ENCODE peak calls at places on chromosome 20, in seven cellular contexts. O is stimulated activated CD8-positive, alpha-beta memory T cell treated with anti-CD3 and anti-CD28 coated beads, Interleukin-2, amount 100 ng/mL, for 48 hours; R is smooth muscle cell of the brain vasculature; M is NCI-H460; N is CD8-positive, alpha-beta memory T cell; C is activated naive CD4-positive, alpha-beta T cell treated with anti-CD3 and anti-CD28 coated beads for 36 hours; U is stimulated activated naive CD8-positive, alpha-beta T cell treated with anti-CD3 and anti-CD28 coated beads, Interleukin-15, Interleukin-2, amounts not matched to agents 100 U/mL and 50 U/mL, for 24 hours. F is an unnamed sample.

GRCh38 chr20:58890454-58891075 is 38.0 kb downstream of the GNAS start:
- DNase-seq in O (peak), R (peak), M (no peak), N (peak), C (peak), U (peak), F (peak)

GRCh38 chr20:38599410-38599882 is 2.2 kb upstream of the ARHGAP40 start:
- DNase-seq in O (no peak), R (no peak), M (no peak), N (no peak), C (no peak), U (no peak), F (no peak)

GRCh38 chr20:33433465-33433864 is 10.1 kb downstream of the SNTA1 start:
- DNase-seq in O (no peak), R (no peak), M (no peak), N (no peak), C (no peak), U (no peak), F (no peak)

GRCh38 chr20:39670987-39671386 is 708.8 kb downstream of the DHX35 start:
- DNase-seq in O (no peak), R (no peak), M (no peak), N (no peak), C (no peak), U (no peak), F (no peak)

GRCh38 chr20:59123011-59123676 is 40.5 kb upstream of the ZNF831 start:
- DNase-seq in O (no peak), R (no peak), M (no peak), N (peak), C (peak), U (peak), F (no peak)

GRCh38 chr20:60338556-60338955 is 380.3 kb downstream of the CDH26 start:
- DNase-seq in O (no peak), R (no peak), M (no peak), N (no peak), C (no peak), U (no peak), F (no peak)

GRCh38 chr20:4507288-4507719 is 214.4 kb upstream of the PRND start:
- DNase-seq in O (no peak), R (no peak), M (no peak), N (no peak), C (no peak), U (no peak), F (no peak)

GRCh38 chr20:3330046-3330741 is 77.3 kb downstream of the DNAAF9 start:
- DNase-seq in O (no peak), R (no peak), M (no peak), N (no peak), C (no peak), U (no peak), F (no peak)

GRCh38 chr20:63052571-63053429 is 46.0 kb upstream of the BHLHE23 start:
- DNase-seq in O (no peak), R (no peak), M (no peak), N (no peak), C (no peak), U (no peak), F (no peak)

GRCh38 chr20:12482661-12483060 is 526.1 kb upstream of the SPTLC3 start:
- DNase-seq in O (no peak), R (no peak), M (no peak), N (no peak), C (no peak), U (no peak), F (no peak)

GRCh38 chr20:62227977-62228958 is 8.2 kb upstream of the HRH3 start:
- DNase-seq in O (no peak), R (no peak), M (no peak), N (no peak), C (no peak), U (no peak), F (no peak)

GRCh38 chr20:11853359-11853758 is 64.3 kb upstream of the BTBD3 start:
- DNase-seq in O (no peak), R (no peak), M (no peak), N (no peak), C (no peak), U (no peak), F (no peak)

GRCh38 chr20:4227085-4227821 is 211.9 kb upstream of the RNF24 start:
- DNase-seq in O (no peak), R (no peak), M (peak), N (no peak), C (no peak), U (peak), F (no peak)

GRCh38 chr20:14219801-14220461 is 117.5 kb downstream of the FLRT3 start:
- DNase-seq in O (no peak), R (no peak), M (no peak), N (no peak), C (no peak), U (no peak), F (no peak)

GRCh38 chr20:45816951-45817651 is 4.7 kb downstream of the UBE2C start:
- DNase-seq in O (no peak), R (no peak), M (no peak), N (no peak), C (no peak), U (no peak), F (no peak)

GRCh38 chr20:31747640-31748039 is 8.6 kb downstream of the TPX2 start:
- DNase-seq in O (no peak), R (no peak), M (no peak), N (no peak), C (no peak), U (no peak), F (no peak)

GRCh38 chr20:32205502-32206382 is 1.8 kb downstream of the PLAGL2 start:
- DNase-seq in O (no peak), R (no peak), M (no peak), N (no peak), C (no peak), U (no peak), F (no peak)

GRCh38 chr20:13452470-13453124 is 186.1 kb downstream of the TASP1 start:
- DNase-seq in O (no peak), R (no peak), M (no peak), N (no peak), C (no peak), U (no peak), F (no peak)

GRCh38 chr20:8678098-8678776 is 390.6 kb upstream of the PLCB4 start:
- DNase-seq in O (no peak), R (no peak), M (no peak), N (no peak), C (no peak), U (no peak), F (no peak)

GRCh38 chr20:51738877-51739447 is 29.2 kb downstream of the ATP9A start:
- DNase-seq in O (no peak), R (no peak), M (no peak), N (no peak), C (no peak), U (no peak), F (no peak)

GRCh38 chr20:4787825-4788224 is 66.1 kb downstream of the PRND start:
- DNase-seq in O (no peak), R (no peak), M (no peak), N (no peak), C (no peak), U (no peak), F (no peak)

GRCh38 chr20:58810116-58810878 is 40.4 kb downstream of the GNAS-AS1 start:
- DNase-seq in O (peak), R (no peak), M (no peak), N (no peak), C (no peak), U (peak), F (no peak)

F was measured in GM12892.